ENCODE peak calls at places on chromosomes 3 and 15, in nine cellular contexts. S, B, N, R, A, T, O, U and K are unnamed samples.

GRCh38 chr3:59809750-59810444 is 760.1 kb upstream of the CFAP20DC start:
- DNase-seq in T (peak), B (peak), S (no peak), O (peak), N (no peak), R (no peak), A (peak), U (no peak), K (peak)

GRCh38 chr3:28915711-28916481 is 365.0 kb upstream of the RBMS3 start:
- DNase-seq in S (peak), B (peak), U (no peak), O (peak), A (peak), N (no peak), R (no peak), T (peak), K (peak)

GRCh38 chr3:23172059-23172458 is 31.1 kb upstream of the UBE2E2 start:
- DNase-seq in S (no peak), A (no peak), B (no peak), N (no peak), T (no peak), R (no peak), U (peak), O (no peak), K (peak)

GRCh38 chr15:39786444-39787056 is 3.9 kb upstream of the FSIP1 start:
- DNase-seq in O (peak), N (no peak), R (no peak), U (no peak), T (peak), A (peak), B (peak), S (peak), K (peak)

GRCh38 chr15:100255644-100256043 is 86.1 kb downstream of the ADAMTS17 start:
- DNase-seq in R (no peak), B (no peak), N (no peak), S (no peak), A (no peak), U (no peak), O (no peak), T (no peak), K (no peak)

GRCh38 chr15:78810003-78810376 is 1.3 kb downstream of the ADAMTS7 start:
- DNase-seq in A (peak), N (no peak), T (no peak), B (no peak), O (no peak), R (no peak), U (no peak), S (no peak), K (no peak)

GRCh38 chr3:45606991-45607712 is 12.6 kb downstream of the LIMD1 start:
- DNase-seq in A (peak), O (no peak), B (no peak), S (no peak), T (no peak), U (no peak), N (no peak), R (no peak), K (no peak)

GRCh38 chr15:75821946-75822345 is 21.3 kb upstream of the UBE2Q2 start:
- DNase-seq in S (no peak), U (no peak), T (no peak), A (no peak), B (no peak), O (no peak), R (no peak), N (no peak), K (peak)

GRCh38 chr3:58874248-58874741 is 175.5 kb downstream of the CFAP20DC start:
- DNase-seq in R (no peak), B (no peak), U (no peak), N (no peak), O (no peak), T (no peak), A (peak), S (no peak), K (peak)

GRCh38 chr15:77144492-77145070 is 73.7 kb upstream of the TSPAN3 start:
- DNase-seq in A (peak), T (no peak), R (no peak), O (peak), B (peak), N (no peak), S (no peak), U (peak), K (peak)

GRCh38 chr3:170117134-170117533 is 64.4 kb downstream of the PHC3 start:
- DNase-seq in U (no peak), S (peak), R (no peak), B (peak), T (peak), N (no peak), A (peak), O (no peak), K (peak)

GRCh38 chr3:37494206-37494605 is 319.8 kb upstream of the LRRFIP2 start:
- DNase-seq in T (no peak), O (no peak), B (no peak), N (no peak), R (no peak), S (no peak), A (no peak), U (no peak), K (no peak)

GRCh38 chr3:18215639-18216038 is 209.5 kb downstream of the SATB1 start:
- DNase-seq in O (no peak), U (no peak), N (no peak), T (no peak), B (peak), S (no peak), A (no peak), R (no peak), K (no peak)

GRCh38 chr15:73617310-73617709 is 15.9 kb downstream of the NPTN start:
- DNase-seq in T (no peak), A (peak), U (no peak), B (peak), R (no peak), O (no peak), N (no peak), S (no peak), K (no peak)

GRCh38 chr15:89885611-89886010 is 8.2 kb downstream of the AP3S2 start:
- DNase-seq in B (no peak), N (no peak), A (no peak), O (no peak), T (no peak), R (no peak), U (no peak), S (no peak), K (no peak)

GRCh38 chr3:126522363-126522788 is 1.6 kb upstream of the CHST13 start:
- DNase-seq in T (peak), O (no peak), N (no peak), B (peak), U (peak), R (no peak), A (peak), S (peak), K (peak)

GRCh38 chr3:188434594-188434993 is 280.6 kb downstream of the LPP start:
- DNase-seq in T (no peak), N (no peak), A (peak), R (no peak), B (no peak), U (no peak), O (no peak), S (no peak), K (no peak)

GRCh38 chr3:188432826-188433525 is 279.0 kb downstream of the LPP start:
- DNase-seq in A (peak), S (no peak), R (no peak), O (no peak), B (no peak), T (no peak), U (no peak), N (no peak), K (no peak)

GRCh38 chr3:188435266-188435665 is 281.3 kb downstream of the LPP start:
- DNase-seq in U (no peak), N (no peak), R (no peak), S (no peak), T (no peak), A (no peak), B (no peak), O (no peak), K (no peak)

GRCh38 chr3:188431553-188431952 is 277.6 kb downstream of the LPP start:
- DNase-seq in U (peak), S (no peak), N (no peak), A (peak), R (no peak), O (no peak), B (no peak), T (peak), K (peak)

DNA sequence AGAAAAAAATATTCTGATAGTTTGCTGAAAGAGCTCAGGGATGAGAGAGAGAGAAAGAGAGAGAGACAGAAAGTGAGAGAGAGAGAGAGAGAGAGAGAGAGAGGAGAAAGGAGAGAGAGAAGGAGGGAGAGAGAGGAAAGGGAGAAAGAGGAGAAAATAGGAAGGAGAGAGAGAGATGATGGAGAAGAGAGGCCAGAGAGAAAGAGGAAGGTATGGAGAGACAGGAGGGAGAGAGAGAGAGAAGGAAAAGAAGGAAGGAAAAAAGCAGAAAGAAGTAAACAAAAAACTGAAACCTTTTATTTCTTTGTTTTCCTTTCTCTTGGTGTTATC is 279.5 kb downstream of the LPP start:
- DNase-seq in T (no peak), N (no peak), A (no peak), S (no peak), B (no peak), R (no peak), O (no peak), U (no peak), K (no peak)
- H3K27ac ChIP-seq in T (peak), N (no peak), A (no peak), S (no peak), B (no peak), R (peak), O (no peak), U (no peak), K (no peak)

GRCh38 chr3:137762674-137763593 is 1.2 kb upstream of the SOX14 start:
- DNase-seq in B (peak), T (no peak), U (no peak), S (no peak), N (no peak), R (peak), A (no peak), O (no peak), K (no peak)

GRCh38 chr3:137764563-137765309 is 621 bp downstream of the SOX14 start:
- DNase-seq in T (no peak), R (no peak), S (peak), B (peak), A (no peak), O (no peak), N (no peak), U (no peak), K (no peak)

GRCh38 chr3:137764001-137764433 is at the start of gene SOX14:
- DNase-seq in U (no peak), B (peak), S (peak), T (no peak), O (no peak), R (peak), A (no peak), N (no peak), K (no peak)

GRCh38 chr3:137761563-137762503 is 2.3 kb upstream of the SOX14 start:
- DNase-seq in O (no peak), U (no peak), N (no peak), T (no peak), S (peak), R (peak), B (peak), A (no peak), K (no peak)

GRCh38 chr3:137763594-137763938 is 549 bp upstream of the SOX14 start:
- DNase-seq in B (peak), A (no peak), N (no peak), O (no peak), R (no peak), S (peak), T (no peak), U (no peak), K (no peak)
- H3K4me3 ChIP-seq in B (peak), A (no peak), N (no peak), O (no peak), R (peak), S (peak), T (peak), U (no peak), K (no peak)

DNA sequence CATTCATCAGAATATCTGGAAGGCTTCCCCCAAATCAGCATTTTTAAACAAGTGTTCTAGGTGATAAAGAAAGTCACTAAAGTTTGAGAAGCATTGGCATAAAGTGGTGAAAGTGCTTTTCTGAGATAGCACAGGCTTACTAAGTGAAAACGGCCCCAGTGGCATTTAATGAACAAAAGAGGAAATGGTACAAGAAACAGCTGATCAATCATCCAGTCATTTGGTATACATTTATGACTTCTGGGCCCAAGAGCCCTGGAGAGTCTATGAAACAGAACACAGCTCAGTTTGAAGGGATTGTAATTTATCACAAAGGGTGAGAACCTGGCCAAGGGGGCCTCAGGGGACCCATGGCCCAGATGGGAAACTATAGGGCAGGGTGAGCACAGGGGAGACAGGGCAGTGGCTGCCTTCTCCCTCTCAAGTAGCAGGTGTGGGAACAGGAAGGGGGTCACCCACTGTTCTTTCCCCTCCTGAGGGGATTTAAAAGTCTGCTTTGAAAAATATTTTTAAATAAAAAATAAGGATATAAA is 265.5 kb upstream of the ROPN1 start:
- DNase-seq in B (no peak), S (no peak), T (no peak), N (no peak), O (no peak), U (no peak), R (no peak), A (no peak), K (no peak)
- H3K27ac ChIP-seq in B (no peak), S (no peak), T (no peak), N (no peak), O (no peak), U (no peak), R (peak), A (no peak), K (no peak)

GRCh38 chr3:113216393-113216792 is 5.0 kb downstream of the BOC start:
- DNase-seq in T (no peak), O (no peak), B (no peak), S (no peak), N (no peak), R (peak), U (no peak), A (no peak), K (no peak)

GRCh38 chr3:113214917-113215595 is 3.7 kb downstream of the BOC start:
- DNase-seq in U (no peak), S (no peak), O (no peak), N (no peak), T (no peak), R (peak), B (no peak), A (peak), K (no peak)

GRCh38 chr3:113212845-113213375 is 1.6 kb downstream of the BOC start:
- DNase-seq in R (no peak), B (no peak), N (no peak), S (no peak), U (no peak), T (no peak), A (no peak), O (no peak), K (no peak)

GRCh38 chr3:113212155-113212844 is 943 bp downstream of the BOC start:
- DNase-seq in R (peak), U (no peak), S (peak), B (peak), T (peak), A (peak), N (no peak), O (no peak), K (peak)

GRCh38 chr3:113214227-113214626 is 2.9 kb downstream of the BOC start:
- DNase-seq in U (no peak), B (no peak), O (no peak), S (peak), A (no peak), R (peak), N (no peak), T (no peak), K (no peak)
- H3K4me3 ChIP-seq in U (no peak), B (no peak), O (no peak), S (peak), A (peak), R (peak), N (no peak), T (no peak), K (no peak)

GRCh38 chr3:48776854-48777253 is 59.8 kb upstream of the IP6K2 start:
- DNase-seq in R (no peak), T (no peak), U (no peak), O (no peak), B (no peak), A (no peak), N (no peak), S (no peak), K (no peak)

GRCh38 chr3:48784426-48785120 is 63.1 kb downstream of the PRKAR2A start:
- DNase-seq in B (no peak), T (no peak), U (no peak), R (no peak), A (peak), N (no peak), O (peak), S (no peak), K (peak)

GRCh38 chr3:48783304-48783703 is 64.4 kb downstream of the PRKAR2A start:
- DNase-seq in O (no peak), U (no peak), N (no peak), R (no peak), T (no peak), S (no peak), B (no peak), A (no peak), K (no peak)

DNA sequence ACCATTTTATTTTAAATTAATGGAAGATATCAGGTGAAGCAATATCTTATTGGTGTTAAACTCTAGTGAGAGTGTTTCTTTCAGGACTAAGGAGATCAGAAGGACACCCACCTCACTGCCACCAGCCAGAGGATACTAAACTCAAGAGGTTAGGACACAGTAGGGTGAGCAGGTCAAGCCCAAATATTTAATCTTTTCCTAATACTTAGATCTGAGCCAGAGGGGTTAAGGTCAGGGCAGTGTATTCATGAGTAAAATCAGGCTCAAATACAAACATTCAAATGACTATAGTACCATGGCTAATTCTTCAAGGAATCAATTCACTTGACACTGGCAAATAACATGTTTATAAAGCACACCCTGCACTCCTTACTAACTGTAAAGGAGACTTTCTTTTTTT is 65.0 kb upstream of the IP6K2 start:
- DNase-seq in U (no peak), O (no peak), A (no peak), S (no peak), T (no peak), N (no peak), B (no peak), R (no peak), K (no peak)
- H3K27ac ChIP-seq in U (no peak), O (no peak), A (no peak), S (no peak), T (no peak), N (no peak), B (no peak), R (no peak), K (no peak)

DNA sequence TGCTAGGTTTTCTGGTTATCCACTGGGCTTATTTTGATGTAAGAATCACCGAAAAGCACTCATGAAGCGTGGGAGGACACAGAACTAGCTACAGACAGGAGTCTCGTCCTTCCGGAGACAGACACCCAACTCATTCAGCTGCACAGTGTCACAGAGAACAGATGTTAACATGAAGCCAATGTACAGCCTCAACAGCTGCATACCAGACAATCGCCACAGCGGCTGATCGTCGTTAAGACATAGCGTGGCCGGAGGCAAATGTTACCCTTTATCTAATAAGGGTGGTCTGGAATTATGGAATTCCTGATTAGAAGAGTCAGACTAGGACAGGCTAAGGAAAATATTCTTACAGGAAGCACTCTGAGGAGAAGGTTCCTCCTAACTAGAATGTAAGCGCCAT is 1.2 kb upstream of the PYGO1 start:
- DNase-seq in S (no peak), U (no peak), A (peak), O (no peak), R (no peak), T (no peak), B (no peak), N (no peak), K (no peak)
- H3K4me3 ChIP-seq in S (no peak), U (no peak), A (peak), O (peak), R (peak), T (peak), B (peak), N (no peak), K (no peak)

DNA sequence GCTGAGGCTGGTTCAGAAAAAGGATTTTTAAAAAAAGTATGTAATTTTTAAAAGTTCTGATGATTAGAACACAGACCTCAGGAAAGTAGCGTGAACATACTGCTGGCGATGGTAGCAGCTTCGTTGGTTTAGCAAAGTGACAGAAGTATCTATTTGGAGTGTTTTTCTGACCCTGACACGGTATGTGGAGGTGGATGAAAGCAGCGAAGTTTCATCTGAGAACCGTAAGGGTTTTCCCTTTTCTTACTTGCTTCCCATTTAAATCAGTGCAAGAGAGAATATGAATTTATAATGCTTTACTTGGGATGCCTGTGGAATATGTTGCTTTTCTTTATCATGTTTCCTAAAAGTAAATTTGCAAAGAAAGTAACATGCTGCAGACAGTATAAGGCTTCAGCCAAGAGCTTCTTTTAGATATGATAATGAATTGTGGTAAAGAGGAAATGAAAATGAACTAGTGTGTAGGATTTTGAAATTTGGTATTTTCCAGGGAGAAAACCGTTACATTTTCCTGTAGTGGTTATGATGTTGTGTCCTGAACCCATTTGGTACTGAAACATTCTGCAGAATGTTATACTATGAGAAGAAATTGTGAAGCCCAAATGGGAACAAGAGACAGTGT is 3.9 kb downstream of the CHST2 start:
- DNase-seq in A (no peak), B (no peak), S (no peak), T (no peak), R (no peak), O (no peak), N (no peak), U (no peak), K (no peak)
- H3K27ac ChIP-seq in A (no peak), B (no peak), S (no peak), T (no peak), R (no peak), O (no peak), N (no peak), U (no peak), K (no peak)

GRCh38 chr3:184679056-184679502 is 32.8 kb downstream of the MAGEF1 start:
- DNase-seq in N (no peak), S (peak), A (no peak), R (no peak), U (no peak), O (no peak), B (peak), T (no peak), K (no peak)
- H3K4me3 ChIP-seq in N (no peak), S (peak), A (no peak), R (no peak), U (no peak), O (no peak), B (peak), T (no peak), K (no peak)